ENCODE peak calls at places on chromosomes 12 and 14, in seven cellular contexts. One of them, this sample, is unnamed.

GRCh38 chr12:101552277-101552676 is 42.5 kb upstream of the MYBPC1 start:
- DNase-seq in transverse colon: no peak
- DNase-seq in adipocyte: peak
- DNase-seq in substantia nigra: no peak
- DNase-seq in brain pericyte: no peak
- DNase-seq in A172: peak
- DNase-seq in B cell: no peak
- DNase-seq in this sample: no peak

GRCh38 chr12:18462437-18462836 is 201.1 kb downstream of the PIK3C2G start:
- DNase-seq in brain pericyte: no peak
- DNase-seq in A172: peak
- DNase-seq in B cell: no peak
- DNase-seq in transverse colon: no peak
- DNase-seq in adipocyte: peak
- DNase-seq in substantia nigra: no peak
- DNase-seq in this sample: no peak

GRCh38 chr12:51234533-51234932 is 4.1 kb upstream of the DAZAP2 start:
- DNase-seq in A172: no peak
- DNase-seq in adipocyte: no peak
- DNase-seq in transverse colon: no peak
- DNase-seq in brain pericyte: no peak
- DNase-seq in substantia nigra: no peak
- DNase-seq in B cell: no peak
- DNase-seq in this sample: no peak

GRCh38 chr14:32038876-32039275 is 38.2 kb upstream of the ARHGAP5 start:
- DNase-seq in adipocyte: no peak
- DNase-seq in brain pericyte: no peak
- DNase-seq in substantia nigra: no peak
- DNase-seq in transverse colon: no peak
- DNase-seq in A172: no peak
- DNase-seq in B cell: no peak
- DNase-seq in this sample: no peak

GRCh38 chr12:124359671-124360581 is 65.0 kb downstream of the RFLNA start:
- DNase-seq in transverse colon: peak
- DNase-seq in brain pericyte: no peak
- DNase-seq in adipocyte: no peak
- DNase-seq in substantia nigra: no peak
- DNase-seq in A172: no peak
- DNase-seq in B cell: no peak
- DNase-seq in this sample: no peak

GRCh38 chr12:124448955-124449622 is 118.3 kb downstream of the NCOR2 start:
- DNase-seq in A172: no peak
- DNase-seq in brain pericyte: no peak
- DNase-seq in adipocyte: no peak
- DNase-seq in B cell: no peak
- DNase-seq in transverse colon: no peak
- DNase-seq in substantia nigra: no peak
- DNase-seq in this sample: no peak

GRCh38 chr14:78455896-78456435 is 285.8 kb downstream of the NRXN3 start:
- DNase-seq in A172: no peak
- DNase-seq in adipocyte: no peak
- DNase-seq in brain pericyte: no peak
- DNase-seq in transverse colon: no peak
- DNase-seq in B cell: no peak
- DNase-seq in substantia nigra: no peak
- DNase-seq in this sample: peak

GRCh38 chr12:108857158-108857407 is 300 bp downstream of the SSH1 start:
- DNase-seq in A172: no peak
- DNase-seq in substantia nigra: no peak
- DNase-seq in adipocyte: no peak
- DNase-seq in transverse colon: no peak
- DNase-seq in B cell: no peak
- DNase-seq in brain pericyte: no peak
- DNase-seq in this sample: no peak

GRCh38 chr14:100640481-100641273 is 53.5 kb upstream of the BEGAIN start:
- DNase-seq in adipocyte: no peak
- DNase-seq in B cell: no peak
- DNase-seq in substantia nigra: no peak
- DNase-seq in brain pericyte: peak
- DNase-seq in transverse colon: peak
- DNase-seq in A172: peak
- DNase-seq in this sample: peak

GRCh38 chr12:120439646-120440247 is 1.8 kb downstream of the COX6A1 start:
- DNase-seq in adipocyte: peak
- DNase-seq in substantia nigra: no peak
- DNase-seq in transverse colon: peak
- DNase-seq in brain pericyte: no peak
- DNase-seq in B cell: peak
- DNase-seq in A172: peak
- DNase-seq in this sample: peak

GRCh38 chr14:92693998-92694780 is 54.2 kb downstream of the LGMN start:
- DNase-seq in adipocyte: no peak
- DNase-seq in brain pericyte: no peak
- DNase-seq in substantia nigra: no peak
- DNase-seq in B cell: no peak
- DNase-seq in transverse colon: no peak
- DNase-seq in A172: no peak
- DNase-seq in this sample: no peak

GRCh38 chr14:105163040-105163742 is 5.4 kb downstream of the JAG2 start:
- DNase-seq in adipocyte: no peak
- DNase-seq in B cell: no peak
- DNase-seq in substantia nigra: no peak
- DNase-seq in A172: no peak
- DNase-seq in transverse colon: no peak
- DNase-seq in brain pericyte: no peak
- DNase-seq in this sample: no peak

GRCh38 chr12:98757455-98757854 is 112.4 kb downstream of the APAF1 start:
- DNase-seq in adipocyte: no peak
- DNase-seq in A172: no peak
- DNase-seq in B cell: no peak
- DNase-seq in brain pericyte: no peak
- DNase-seq in substantia nigra: no peak
- DNase-seq in transverse colon: no peak
- DNase-seq in this sample: no peak

GRCh38 chr12:54420766-54421144 is 1.7 kb upstream of the ITGA5 start:
- DNase-seq in A172: no peak
- DNase-seq in brain pericyte: no peak
- DNase-seq in B cell: no peak
- DNase-seq in substantia nigra: no peak
- DNase-seq in adipocyte: no peak
- DNase-seq in transverse colon: no peak
- DNase-seq in this sample: no peak

GRCh38 chr12:75767957-75768356 is 256.5 kb upstream of the KRR1 start:
- DNase-seq in adipocyte: no peak
- DNase-seq in B cell: no peak
- DNase-seq in substantia nigra: no peak
- DNase-seq in brain pericyte: no peak
- DNase-seq in A172: no peak
- DNase-seq in transverse colon: no peak
- DNase-seq in this sample: no peak

GRCh38 chr12:65826513-65827171 is 2.4 kb downstream of the HMGA2 start:
- DNase-seq in A172: peak
- DNase-seq in transverse colon: no peak
- DNase-seq in adipocyte: peak
- DNase-seq in B cell: peak
- DNase-seq in brain pericyte: no peak
- DNase-seq in substantia nigra: no peak
- DNase-seq in this sample: no peak

GRCh38 chr14:55354500-55354899 is 57.1 kb downstream of the ATG14 start:
- DNase-seq in adipocyte: peak
- DNase-seq in A172: peak
- DNase-seq in transverse colon: peak
- DNase-seq in brain pericyte: no peak
- DNase-seq in B cell: peak
- DNase-seq in substantia nigra: no peak
- DNase-seq in this sample: peak

GRCh38 chr12:132445884-132446471 is 44.0 kb upstream of the FBRSL1 start:
- DNase-seq in A172: peak
- DNase-seq in brain pericyte: no peak
- DNase-seq in substantia nigra: no peak
- DNase-seq in transverse colon: peak
- DNase-seq in B cell: no peak
- DNase-seq in adipocyte: no peak
- DNase-seq in this sample: no peak

GRCh38 chr12:32821293-32822089 is 65.8 kb upstream of the YARS2 start:
- DNase-seq in brain pericyte: no peak
- DNase-seq in substantia nigra: no peak
- DNase-seq in transverse colon: no peak
- DNase-seq in B cell: no peak
- DNase-seq in adipocyte: no peak
- DNase-seq in A172: peak
- DNase-seq in this sample: no peak

GRCh38 chr12:94150483-94151225 is 2.3 kb downstream of the PLXNC1 start:
- DNase-seq in substantia nigra: no peak
- DNase-seq in transverse colon: peak
- DNase-seq in adipocyte: no peak
- DNase-seq in B cell: peak
- DNase-seq in A172: no peak
- DNase-seq in brain pericyte: no peak
- DNase-seq in this sample: peak

GRCh38 chr12:89192419-89192818 is 159.9 kb downstream of the DUSP6 start:
- DNase-seq in substantia nigra: no peak
- DNase-seq in A172: peak
- DNase-seq in adipocyte: no peak
- DNase-seq in B cell: no peak
- DNase-seq in brain pericyte: no peak
- DNase-seq in transverse colon: no peak
- DNase-seq in this sample: no peak

GRCh38 chr12:3622732-3623690 is 129.9 kb downstream of the CRACR2A start:
- DNase-seq in B cell: peak
- DNase-seq in A172: no peak
- DNase-seq in adipocyte: no peak
- DNase-seq in brain pericyte: no peak
- DNase-seq in transverse colon: no peak
- DNase-seq in substantia nigra: no peak
- DNase-seq in this sample: peak

GRCh38 chr14:91398707-91399106 is 18.9 kb downstream of the CCDC88C start:
- DNase-seq in substantia nigra: no peak
- DNase-seq in transverse colon: no peak
- DNase-seq in brain pericyte: no peak
- DNase-seq in A172: no peak
- DNase-seq in adipocyte: no peak
- DNase-seq in B cell: no peak
- DNase-seq in this sample: no peak